ENCODE peak calls at places on chromosomes 5 and 9, in eight cellular contexts. One of them, this sample, is unnamed.

GRCh38 chr5:73297430-73297829 is 124.4 kb downstream of the TMEM174 start:
- DNase-seq in Caki2: no peak
- DNase-seq in mesenteric fat pad: no peak
- DNase-seq in activated CD4-positive, CD25-positive, alpha-beta regulatory T cell treated with anti-CD3 and anti-CD28 coated beads, Interleukin-2, amount 50 U/mL, for 16 hours: no peak
- DNase-seq in SW480: no peak
- DNase-seq in fibroblast of lung: no peak
- DNase-seq in putamen: no peak
- DNase-seq in psoas muscle: no peak
- DNase-seq in this sample: no peak

GRCh38 chr5:56176155-56176798 is 56.9 kb downstream of the ANKRD55 start:
- DNase-seq in Caki2: no peak
- DNase-seq in mesenteric fat pad: no peak
- DNase-seq in activated CD4-positive, CD25-positive, alpha-beta regulatory T cell treated with anti-CD3 and anti-CD28 coated beads, Interleukin-2, amount 50 U/mL, for 16 hours: no peak
- DNase-seq in SW480: no peak
- DNase-seq in fibroblast of lung: no peak
- DNase-seq in putamen: no peak
- DNase-seq in psoas muscle: peak
- DNase-seq in this sample: no peak

GRCh38 chr9:97567182-97567893 is 65.8 kb downstream of the TSTD2 start:
- DNase-seq in Caki2: no peak
- DNase-seq in mesenteric fat pad: peak
- DNase-seq in activated CD4-positive, CD25-positive, alpha-beta regulatory T cell treated with anti-CD3 and anti-CD28 coated beads, Interleukin-2, amount 50 U/mL, for 16 hours: no peak
- DNase-seq in SW480: no peak
- DNase-seq in fibroblast of lung: no peak
- DNase-seq in putamen: no peak
- DNase-seq in psoas muscle: no peak
- DNase-seq in this sample: no peak

GRCh38 chr9:120308495-120308894 is 271.5 kb downstream of the CDK5RAP2 start:
- DNase-seq in Caki2: no peak
- DNase-seq in mesenteric fat pad: peak
- DNase-seq in activated CD4-positive, CD25-positive, alpha-beta regulatory T cell treated with anti-CD3 and anti-CD28 coated beads, Interleukin-2, amount 50 U/mL, for 16 hours: no peak
- DNase-seq in SW480: peak
- DNase-seq in fibroblast of lung: no peak
- DNase-seq in putamen: no peak
- DNase-seq in psoas muscle: no peak
- DNase-seq in this sample: no peak

GRCh38 chr5:171673328-171673727 is 112.3 kb upstream of the SMIM23 start:
- DNase-seq in Caki2: no peak
- DNase-seq in mesenteric fat pad: no peak
- DNase-seq in activated CD4-positive, CD25-positive, alpha-beta regulatory T cell treated with anti-CD3 and anti-CD28 coated beads, Interleukin-2, amount 50 U/mL, for 16 hours: no peak
- DNase-seq in SW480: no peak
- DNase-seq in fibroblast of lung: peak
- DNase-seq in putamen: no peak
- DNase-seq in psoas muscle: no peak
- DNase-seq in this sample: no peak

GRCh38 chr5:163503106-163504090 is 2.0 kb upstream of the MAT2B start:
- DNase-seq in Caki2: peak
- DNase-seq in mesenteric fat pad: no peak
- DNase-seq in activated CD4-positive, CD25-positive, alpha-beta regulatory T cell treated with anti-CD3 and anti-CD28 coated beads, Interleukin-2, amount 50 U/mL, for 16 hours: no peak
- DNase-seq in SW480: peak
- DNase-seq in fibroblast of lung: peak
- DNase-seq in putamen: peak
- DNase-seq in psoas muscle: peak
- DNase-seq in this sample: peak

GRCh38 chr5:173530547-173530946 is 85.9 kb downstream of the BOD1 start:
- DNase-seq in Caki2: no peak
- DNase-seq in mesenteric fat pad: no peak
- DNase-seq in activated CD4-positive, CD25-positive, alpha-beta regulatory T cell treated with anti-CD3 and anti-CD28 coated beads, Interleukin-2, amount 50 U/mL, for 16 hours: no peak
- DNase-seq in SW480: peak
- DNase-seq in fibroblast of lung: no peak
- DNase-seq in putamen: no peak
- DNase-seq in psoas muscle: no peak
- DNase-seq in this sample: no peak

GRCh38 chr9:101462558-101462957 is 27.0 kb upstream of the ALDOB start:
- DNase-seq in Caki2: no peak
- DNase-seq in mesenteric fat pad: no peak
- DNase-seq in activated CD4-positive, CD25-positive, alpha-beta regulatory T cell treated with anti-CD3 and anti-CD28 coated beads, Interleukin-2, amount 50 U/mL, for 16 hours: no peak
- DNase-seq in SW480: peak
- DNase-seq in fibroblast of lung: peak
- DNase-seq in putamen: no peak
- DNase-seq in psoas muscle: no peak
- DNase-seq in this sample: peak

GRCh38 chr5:14332746-14333145 is 189.6 kb downstream of the TRIO start:
- DNase-seq in Caki2: no peak
- DNase-seq in mesenteric fat pad: no peak
- DNase-seq in activated CD4-positive, CD25-positive, alpha-beta regulatory T cell treated with anti-CD3 and anti-CD28 coated beads, Interleukin-2, amount 50 U/mL, for 16 hours: no peak
- DNase-seq in SW480: no peak
- DNase-seq in fibroblast of lung: no peak
- DNase-seq in putamen: peak
- DNase-seq in psoas muscle: no peak
- DNase-seq in this sample: no peak

GRCh38 chr9:121989010-121989409 is 104.1 kb downstream of the TTLL11 start:
- DNase-seq in Caki2: no peak
- DNase-seq in mesenteric fat pad: no peak
- DNase-seq in activated CD4-positive, CD25-positive, alpha-beta regulatory T cell treated with anti-CD3 and anti-CD28 coated beads, Interleukin-2, amount 50 U/mL, for 16 hours: no peak
- DNase-seq in SW480: no peak
- DNase-seq in fibroblast of lung: no peak
- DNase-seq in putamen: no peak
- DNase-seq in psoas muscle: no peak
- DNase-seq in this sample: no peak

GRCh38 chr5:134458676-134459403 is 47.2 kb upstream of the CDKN2AIPNL start:
- DNase-seq in Caki2: no peak
- DNase-seq in mesenteric fat pad: no peak
- DNase-seq in activated CD4-positive, CD25-positive, alpha-beta regulatory T cell treated with anti-CD3 and anti-CD28 coated beads, Interleukin-2, amount 50 U/mL, for 16 hours: no peak
- DNase-seq in SW480: no peak
- DNase-seq in fibroblast of lung: no peak
- DNase-seq in putamen: no peak
- DNase-seq in psoas muscle: no peak
- DNase-seq in this sample: no peak

GRCh38 chr9:91043786-91044185 is 242.2 kb downstream of the SYK start:
- DNase-seq in Caki2: no peak
- DNase-seq in mesenteric fat pad: no peak
- DNase-seq in activated CD4-positive, CD25-positive, alpha-beta regulatory T cell treated with anti-CD3 and anti-CD28 coated beads, Interleukin-2, amount 50 U/mL, for 16 hours: no peak
- DNase-seq in SW480: no peak
- DNase-seq in fibroblast of lung: no peak
- DNase-seq in putamen: no peak
- DNase-seq in psoas muscle: no peak
- DNase-seq in this sample: no peak

GRCh38 chr5:97100486-97100885 is 41.9 kb downstream of the LIX1 start:
- DNase-seq in Caki2: no peak
- DNase-seq in mesenteric fat pad: no peak
- DNase-seq in activated CD4-positive, CD25-positive, alpha-beta regulatory T cell treated with anti-CD3 and anti-CD28 coated beads, Interleukin-2, amount 50 U/mL, for 16 hours: no peak
- DNase-seq in SW480: no peak
- DNase-seq in fibroblast of lung: peak
- DNase-seq in putamen: peak
- DNase-seq in psoas muscle: no peak
- DNase-seq in this sample: no peak

This sample was measured in EL.